ENCODE peak calls at places on chromosomes 7 and 10, in nine cellular contexts. E is NCI-H446 treated with DMSO at 0.1 percent for 48 hours; X is pons; C is lung; O is stimulated activated CD8-positive, alpha-beta memory T cell treated with anti-CD3 and anti-CD28 coated beads, Interleukin-15, amount 100 ng/mL, for 24 hours; B is tibial artery; U is NCI-H69; F is neural crest cell; N is NCI-H2081. L is an unnamed sample.

GRCh38 chr10:63246361-63246760 is 113.2 kb downstream of the NRBF2 start:
- DNase-seq in N (no peak), X (no peak), O (no peak), U (no peak), C (no peak), B (no peak), F (no peak), E (no peak), L (no peak)

GRCh38 chr7:94183289-94183749 is 179.2 kb upstream of the BET1 start:
- DNase-seq in U (no peak), O (no peak), C (no peak), X (no peak), B (no peak), N (no peak), E (no peak), F (no peak), L (no peak)

GRCh38 chr7:142603870-142604448 is 145.3 kb upstream of the PRSS1 start:
- DNase-seq in C (no peak), O (no peak), E (no peak), X (peak), N (peak), B (no peak), U (peak), F (peak), L (no peak)

GRCh38 chr10:13414137-13414536 is 66.0 kb upstream of the SEPHS1 start:
- DNase-seq in U (no peak), N (no peak), O (no peak), C (no peak), B (no peak), E (no peak), X (no peak), F (no peak), L (no peak)

GRCh38 chr10:88889559-88890337 is 9.7 kb downstream of the STAMBPL1 start:
- DNase-seq in U (no peak), E (no peak), X (no peak), B (no peak), C (no peak), N (no peak), O (no peak), F (no peak), L (no peak)

GRCh38 chr7:43193905-43194304 is 81.5 kb downstream of the HECW1 start:
- DNase-seq in O (no peak), X (no peak), C (no peak), U (no peak), E (no peak), B (no peak), F (no peak), N (no peak), L (no peak)

GRCh38 chr7:5494320-5494682 is 70.7 kb upstream of the TNRC18 start:
- DNase-seq in X (no peak), O (no peak), E (no peak), C (no peak), N (no peak), B (no peak), U (no peak), F (no peak), L (no peak)

GRCh38 chr7:23228412-23228811 is 18.2 kb upstream of the GPNMB start:
- DNase-seq in E (no peak), C (no peak), X (no peak), F (no peak), N (no peak), U (no peak), B (no peak), O (no peak), L (no peak)

GRCh38 chr10:97074256-97075145 is 111.3 kb downstream of the SLIT1 start:
- DNase-seq in C (no peak), U (peak), B (no peak), E (no peak), F (no peak), X (no peak), O (no peak), N (no peak), L (no peak)

GRCh38 chr7:34675749-34676374 is 17.8 kb downstream of the NPSR1 start:
- DNase-seq in B (no peak), C (no peak), U (peak), X (peak), E (peak), O (no peak), F (no peak), N (peak), L (no peak)

GRCh38 chr10:100021322-100021721 is 11.6 kb upstream of the DNMBP start:
- DNase-seq in N (no peak), B (no peak), X (no peak), E (no peak), F (no peak), U (peak), C (no peak), O (no peak), L (no peak)

GRCh38 chr10:120970595-120971529 is 119.7 kb downstream of the WDR11 start:
- DNase-seq in B (no peak), U (peak), E (no peak), F (no peak), N (no peak), O (no peak), C (peak), X (no peak), L (no peak)

GRCh38 chr7:81767883-81768282 is 2.0 kb downstream of the HGF start:
- DNase-seq in X (no peak), O (no peak), F (no peak), C (no peak), N (peak), E (peak), B (no peak), U (no peak), L (no peak)

GRCh38 chr7:1260236-1260635 is 27.6 kb downstream of the UNCX start:
- DNase-seq in C (no peak), F (no peak), X (no peak), N (no peak), O (no peak), E (no peak), U (no peak), B (no peak), L (no peak)

GRCh38 chr10:69408318-69409175 is 8.2 kb downstream of the TACR2 start:
- DNase-seq in C (peak), E (peak), F (peak), X (peak), N (peak), U (peak), O (peak), B (peak), L (peak)

GRCh38 chr10:6128591-6129383 is 40.0 kb downstream of the RBM17 start:
- DNase-seq in C (no peak), U (peak), O (no peak), E (no peak), X (no peak), B (peak), N (no peak), F (no peak), L (no peak)

L was measured in left ventricle myocardium inferior.